ENCODE peak calls at places on chromosome 10, in ten cellular contexts. N is astrocyte of the hippocampus; B is foreskin fibroblast; R is HT1080; C is COR-L47; E is A549; A is NCI-H2081; G is astrocyte of the cerebellum; F is NCI-H1092 treated with DMSO at 0.1 percent for 48 hours; S is activated naive CD4-positive, alpha-beta T cell treated with anti-CD3 and anti-CD28 coated beads, Interleukin-2, amount 50 U/mL, for 16 hours. V is an unnamed sample.

GRCh38 chr10:97020452-97021400 is 165.0 kb downstream of the SLIT1 start:
- DNase-seq in B (no peak), S (no peak), F (no peak), E (no peak), G (no peak), R (no peak), A (no peak), C (no peak), N (peak), V (no peak)

GRCh38 chr10:24254180-24254579 is 45.2 kb downstream of the KIAA1217 start:
- DNase-seq in N (peak), C (no peak), G (peak), S (no peak), R (peak), F (no peak), E (no peak), B (no peak), A (no peak), V (no peak)

GRCh38 chr10:43128331-43128730 is 9.9 kb upstream of the CSGALNACT2 start:
- DNase-seq in G (no peak), B (no peak), S (no peak), F (no peak), C (no peak), E (no peak), N (peak), R (no peak), A (no peak), V (no peak)

GRCh38 chr10:101839421-101840063 is 4.1 kb downstream of the KCNIP2 start:
- DNase-seq in F (no peak), R (no peak), G (no peak), E (no peak), C (no peak), S (peak), B (no peak), A (peak), N (peak), V (no peak)

GRCh38 chr10:42691361-42692120 is 53.2 kb upstream of the ZNF33B start:
- DNase-seq in B (no peak), N (no peak), R (peak), G (no peak), S (no peak), E (no peak), C (peak), A (peak), F (peak), V (no peak)

GRCh38 chr10:117896517-117896916 is 150.2 kb downstream of the RAB11FIP2 start:
- DNase-seq in B (no peak), F (no peak), R (peak), N (no peak), C (no peak), S (no peak), A (no peak), G (no peak), E (peak), V (no peak)

GRCh38 chr10:69446650-69447151 is 4.6 kb upstream of the TSPAN15 start:
- DNase-seq in G (no peak), E (peak), R (peak), B (peak), A (no peak), S (no peak), C (no peak), F (no peak), N (peak), V (peak)

GRCh38 chr10:4073912-4074311 is 288.9 kb upstream of the KLF6 start:
- DNase-seq in G (no peak), B (peak), C (no peak), R (peak), N (peak), F (no peak), A (no peak), E (no peak), S (no peak), V (no peak)

GRCh38 chr10:68499544-68499943 is 27.8 kb upstream of the DNA2 start:
- DNase-seq in S (no peak), B (no peak), E (no peak), R (no peak), N (no peak), F (no peak), C (no peak), A (no peak), G (no peak), V (no peak)